ENCODE peak calls at places on chromosome 13, in four cellular contexts. I, O, P and Y are unnamed samples. For H3K4me1, the result is how much of the 10 kb centered on the place peaks cover.

GRCh38 chr13:106182404-106182803 is 353.1 kb downstream of the EFNB2 start:
- DNase-seq in I (no peak), O (peak), P (no peak), Y (no peak)

GRCh38 chr13:44141725-44142539 is 231.7 kb upstream of the SERP2 start:
- DNase-seq in I (peak), O (peak), P (peak), Y (peak)

GRCh38 chr13:72820156-72820897 is 38.4 kb downstream of the PIBF1 start:
- DNase-seq in I (no peak), O (no peak), P (no peak), Y (no peak)

GRCh38 chr13:25085125-25085742 is 10.7 kb upstream of the PABPC3 start:
- DNase-seq in I (no peak), O (peak), P (peak), Y (peak)

GRCh38 chr13:46831588-46832194 is 34.7 kb upstream of the ESD start:
- DNase-seq in I (peak), O (peak), P (peak), Y (peak)

GRCh38 chr13:99624936-99625540 is 123.8 kb downstream of the TM9SF2 start:
- DNase-seq in I (no peak), O (no peak), P (no peak), Y (no peak)

GRCh38 chr13:31175847-31176536 is 14.3 kb upstream of the HSPH1 start:
- DNase-seq in I (no peak), O (no peak), P (peak), Y (no peak)

GRCh38 chr13:38803566-38803965 is 116.7 kb downstream of the FREM2 start:
- DNase-seq in I (no peak), O (no peak), P (no peak), Y (no peak)

GRCh38 chr13:47672245-47672975 is 328.7 kb downstream of the SUCLA2 start:
- DNase-seq in I (no peak), O (no peak), P (no peak), Y (no peak)

GRCh38 chr13:23620211-23620610 is 50.0 kb downstream of the TNFRSF19 start:
- DNase-seq in I (no peak), O (no peak), P (no peak), Y (no peak)

GRCh38 chr13:20340136-20340758 is 108.1 kb upstream of the GJB6 start:
- DNase-seq in I (no peak), O (no peak), P (no peak), Y (no peak)

GRCh38 chr13:75801388-75801787 is 165.3 kb downstream of the LMO7 start:
- DNase-seq in I (no peak), O (no peak), P (no peak), Y (no peak)

GRCh38 chr13:42930136-42930535 is 61.9 kb downstream of the EPSTI1 start:
- DNase-seq in I (no peak), O (no peak), P (peak), Y (no peak)

GRCh38 chr13:21218351-21219043 is 42.0 kb downstream of the MRPL57 start:
- DNase-seq in I (no peak), O (no peak), P (no peak), Y (no peak)

GRCh38 chr13:106318941-106319411 is 216.5 kb downstream of the EFNB2 start:
- DNase-seq in I (no peak), O (peak), P (no peak), Y (peak)

GRCh38 chr13:99977912-99978780 is 3.4 kb upstream of the ZIC2 start:
- DNase-seq in I (no peak), O (no peak), P (no peak), Y (no peak)

GRCh38 chr13:30256713-30257432 is 50.5 kb downstream of the KATNAL1 start:
- DNase-seq in I (peak), O (no peak), P (no peak), Y (no peak)

GRCh38 chr13:78215458-78215857 is 296.8 kb upstream of the EDNRB start:
- DNase-seq in I (no peak), O (no peak), P (no peak), Y (no peak)

GRCh38 chr13:51044023-51044665 is 66.9 kb downstream of the C13orf42 start:
- DNase-seq in I (no peak), O (no peak), P (no peak), Y (no peak)

GRCh38 chr13:98919566-98919965 is 58.3 kb downstream of the DOCK9 start:
- DNase-seq in I (no peak), O (no peak), P (no peak), Y (no peak)

GRCh38 chr13:54029720-54030119 is 1001.1 kb downstream of the OLFM4 start:
- DNase-seq in I (no peak), O (no peak), P (no peak), Y (no peak)

GRCh38 chr13:23567792-23568480 is 2.3 kb upstream of the TNFRSF19 start:
- DNase-seq in I (no peak), O (no peak), P (peak), Y (no peak)

GRCh38 chr13:90118467-90119071 is 1228.9 kb upstream of the MIR17HG start:
- DNase-seq in I (no peak), O (no peak), P (no peak), Y (no peak)

GRCh38 chr13:85379991-85380390 is 419.2 kb downstream of the SLITRK6 start:
- DNase-seq in I (no peak), O (no peak), P (no peak), Y (no peak)

GRCh38 chr13:35478384-35479222 is 2.1 kb upstream of the MAB21L1 start:
- DNase-seq in I (no peak), O (no peak), P (no peak), Y (no peak)

GRCh38 chr13:31073859-31074718 is 87.6 kb downstream of the HSPH1 start:
- DNase-seq in I (no peak), O (no peak), P (no peak), Y (no peak)

GRCh38 chr13:33556828-33557227 is 261.1 kb upstream of the RFC3 start:
- DNase-seq in I (no peak), O (no peak), P (no peak), Y (no peak)

GRCh38 chr13:23965346-23965745 is 68.0 kb upstream of the C1QTNF9B start:
- DNase-seq in I (no peak), O (no peak), P (no peak), Y (no peak)

GRCh38 chr13:37791699-37792098 is 77.9 kb downstream of the TRPC4 start:
- DNase-seq in I (no peak), O (no peak), P (no peak), Y (no peak)

GRCh38 chr13:28220166-28220565 is 81.8 kb downstream of the PAN3 start:
- DNase-seq in I (no peak), O (no peak), P (no peak), Y (no peak)

GRCh38 chr13:36344173-36344572 is 2.0 kb downstream of the SPART start:
- DNase-seq in I (peak), O (no peak), P (no peak), Y (no peak)

GRCh38 chr13:73945871-73946270 is 188.3 kb downstream of the KLF12 start:
- DNase-seq in I (no peak), O (no peak), P (no peak), Y (no peak)

GRCh38 chr13:53821632-53822031 is 793.0 kb downstream of the OLFM4 start:
- DNase-seq in I (no peak), O (no peak), P (no peak), Y (no peak)

GRCh38 chr13:82993417-82993816 is 888.9 kb downstream of the SLITRK1 start:
- DNase-seq in I (no peak), O (no peak), P (no peak), Y (no peak)

GRCh38 chr13:106786006-106786579 is 218.2 kb upstream of the ARGLU1 start:
- DNase-seq in I (no peak), O (no peak), P (no peak), Y (no peak)

GRCh38 chr13:91313103-91313502 is 34.4 kb upstream of the MIR17HG start:
- DNase-seq in I (peak), O (no peak), P (peak), Y (no peak)

GRCh38 chr13:36778083-36778671 is 40.8 kb upstream of the RFXAP start:
- DNase-seq in I (no peak), O (no peak), P (peak), Y (no peak)

GRCh38 chr13:45331981-45332830 is 8.8 kb downstream of the TPT1 start:
- DNase-seq in I (no peak), O (peak), P (peak), Y (no peak)

GRCh38 chr13:45332831-45333219 is 8.2 kb downstream of the TPT1 start:
- DNase-seq in I (no peak), O (no peak), P (no peak), Y (no peak)

GRCh38 chr13:45335397-45336024 is 5.5 kb downstream of the TPT1 start:
- DNase-seq in I (no peak), O (no peak), P (peak), Y (no peak)

GRCh38 chr13:45333973-45334922 is 6.7 kb downstream of the TPT1 start:
- DNase-seq in I (no peak), O (no peak), P (no peak), Y (no peak)

DNA sequence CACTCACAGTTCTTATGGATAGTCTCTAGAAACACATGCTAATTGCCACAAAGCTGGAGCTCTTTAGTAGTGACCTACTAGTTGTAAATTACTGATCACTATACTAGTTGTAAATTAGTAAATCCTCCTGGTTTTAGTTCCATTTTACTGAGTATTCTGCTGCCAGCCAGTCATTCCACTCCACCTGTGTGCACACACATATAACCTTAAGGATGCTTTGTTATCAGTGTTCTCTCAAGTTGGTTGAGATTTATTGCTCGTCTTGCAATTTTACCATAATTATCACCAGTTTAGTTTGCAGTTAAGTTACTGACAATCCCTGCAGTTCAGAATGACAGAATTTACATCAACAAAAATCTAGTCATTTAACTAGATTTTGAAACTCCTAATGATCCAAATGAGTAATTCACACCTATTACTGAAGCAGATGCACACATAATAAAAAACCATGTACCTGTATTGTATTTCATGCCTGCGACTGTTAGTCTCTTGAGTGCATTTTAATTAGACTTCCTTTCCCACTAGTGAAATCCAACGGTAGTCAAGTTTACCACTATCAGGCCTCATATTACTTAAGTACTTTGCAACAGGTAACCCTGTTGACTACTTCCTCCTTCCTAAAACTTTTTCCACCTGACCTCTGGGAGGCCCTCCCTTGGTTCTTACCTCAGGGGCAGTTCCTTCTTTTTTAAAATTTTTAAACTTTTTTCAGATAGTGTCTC is 7.6 kb downstream of the TPT1 start:
- DNase-seq in I (no peak), O (no peak), P (no peak), Y (no peak)
- H3K4me1 ChIP-seq in I (under half), O (half or more), P (half or more), Y (under half)

GRCh38 chr13:111876506-111876905 is 190.4 kb upstream of the SOX1 start:
- DNase-seq in I (no peak), O (no peak), P (no peak), Y (no peak)

GRCh38 chr13:111879719-111880118 is 187.2 kb upstream of the SOX1 start:
- DNase-seq in I (no peak), O (no peak), P (no peak), Y (no peak)

GRCh38 chr13:111880185-111880584 is 186.8 kb upstream of the SOX1 start:
- DNase-seq in I (no peak), O (no peak), P (no peak), Y (no peak)

GRCh38 chr13:111875922-111876321 is 191.0 kb upstream of the SOX1 start:
- DNase-seq in I (no peak), O (no peak), P (no peak), Y (no peak)

GRCh38 chr13:111877906-111878305 is 189.0 kb upstream of the SOX1 start:
- DNase-seq in I (no peak), O (no peak), P (no peak), Y (no peak)
- TF ChIP-seq POLR2AphosphoS5 in I (no peak), O (no peak), P (no peak), Y (no peak)

DNA sequence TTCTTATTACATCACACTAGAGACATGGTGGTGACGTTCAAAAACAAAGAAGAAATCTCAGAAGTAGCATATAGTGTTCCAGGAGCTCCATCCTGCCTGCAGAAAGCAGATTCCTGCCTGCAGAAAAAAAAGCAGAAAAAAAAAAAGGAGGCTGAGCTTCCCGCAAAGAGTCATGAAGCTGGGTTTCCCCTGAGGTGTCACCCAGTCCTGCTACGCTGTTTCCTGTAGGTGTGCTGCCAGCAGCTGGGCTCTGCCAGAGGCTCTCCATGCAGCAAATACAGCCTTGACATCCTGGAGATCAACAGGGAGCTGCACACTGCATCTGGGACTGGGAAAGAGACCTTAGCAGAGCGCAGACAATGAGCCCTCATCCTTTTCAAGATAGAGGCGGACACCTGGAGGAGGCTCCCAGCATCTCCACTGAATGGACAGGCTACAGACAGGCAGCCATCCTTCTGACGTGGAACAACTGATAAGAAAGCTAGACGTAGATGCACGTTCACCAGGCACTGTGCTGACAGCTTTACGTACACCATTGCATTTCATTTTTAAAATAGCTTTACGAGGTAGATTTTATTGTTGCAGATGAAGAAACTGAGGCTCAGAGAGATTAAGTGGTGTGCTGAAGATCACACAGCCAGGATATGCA is 350.9 kb downstream of the FOXO1 start:
- DNase-seq in I (no peak), O (no peak), P (no peak), Y (no peak)
- TF ChIP-seq TCF7L2 in I (no peak), O (no peak), P (no peak), Y (no peak)

GRCh38 chr13:109788372-109789195 is 2.2 kb upstream of the IRS2 start:
- DNase-seq in I (no peak), O (no peak), P (no peak), Y (no peak)
- H3K4me1 ChIP-seq in I (under half), O (under half), P (under half), Y (under half)

GRCh38 chr13:113448885-113449692 is 4.2 kb downstream of the ADPRHL1 start:
- DNase-seq in I (peak), O (peak), P (peak), Y (peak)
- TF ChIP-seq POLR2AphosphoS5 in I (peak), O (peak), P (peak), Y (peak)